ENCODE peak calls at places on chromosome 1, in five cellular contexts. F, X, Y, D and H are unnamed samples.
A peak's percentile ranks its signal among the peaks of the same experiment; 100 is the strongest.

GRCh38 chr1:114152211-114153050 is 1.2 kb downstream of the SYT6 start:
- DNase-seq in D (no peak), F (peak; percentile 10), Y (no peak), X (peak; percentile 76), H (peak; percentile 22)

GRCh38 chr1:238252033-238252802 is 361.5 kb upstream of the ZP4 start:
- DNase-seq in X (no peak), D (peak; percentile 49), F (peak; percentile 29), Y (no peak), H (peak; percentile 65)

GRCh38 chr1:151187205-151187604 is 2.8 kb downstream of the VPS72 start:
- DNase-seq in D (no peak), X (no peak), Y (peak; percentile 3), F (no peak), H (no peak)

GRCh38 chr1:225629483-225629882 is 23.4 kb downstream of the ENAH start:
- DNase-seq in X (no peak), D (no peak), Y (no peak), F (no peak), H (no peak)

GRCh38 chr1:156623946-156624813 is 5.0 kb downstream of the HAPLN2 start:
- DNase-seq in D (no peak), Y (no peak), X (no peak), F (peak; percentile 47), H (no peak)

GRCh38 chr1:225454733-225455132 is 26.9 kb upstream of the LBR start:
- DNase-seq in F (no peak), X (no peak), Y (no peak), D (peak; percentile 19), H (no peak)

GRCh38 chr1:16226495-16227179 is 10.3 kb downstream of the CPLANE2 start:
- DNase-seq in X (no peak), Y (peak; percentile 19), D (no peak), F (peak; percentile 43), H (peak; percentile 62)

GRCh38 chr1:226092955-226093354 is 30.4 kb downstream of the H3-3A start:
- DNase-seq in Y (no peak), F (no peak), X (no peak), D (no peak), H (no peak)

GRCh38 chr1:22229374-22229773 is 86.5 kb upstream of the WNT4 start:
- DNase-seq in X (no peak), F (no peak), Y (no peak), D (peak; percentile 35), H (no peak)

GRCh38 chr1:201250326-201251011 is 32.8 kb upstream of the PKP1 start:
- DNase-seq in D (no peak), Y (no peak), X (no peak), F (no peak), H (peak; percentile 9)

GRCh38 chr1:218346391-218347204 is 1.5 kb downstream of the TGFB2 start:
- DNase-seq in D (no peak), X (no peak), F (no peak), Y (no peak), H (no peak)

GRCh38 chr1:161839591-161839990 is 73.5 kb downstream of the ATF6 start:
- DNase-seq in D (no peak), F (no peak), Y (no peak), X (no peak), H (no peak)

GRCh38 chr1:160942926-160943325 is 11.7 kb downstream of the ITLN2 start:
- DNase-seq in F (no peak), X (no peak), Y (no peak), D (no peak), H (no peak)

GRCh38 chr1:150981177-150981804 is 801 bp upstream of the ANXA9 start:
- DNase-seq in Y (peak; percentile 93), F (no peak), D (no peak), X (no peak), H (peak; percentile 53)

GRCh38 chr1:46244656-46245371 is 2.7 kb upstream of the RAD54L start:
- DNase-seq in D (no peak), F (no peak), X (no peak), Y (peak; percentile 35), H (no peak)

GRCh38 chr1:163427336-163427735 is 105.6 kb downstream of the NUF2 start:
- DNase-seq in D (no peak), F (no peak), Y (no peak), X (no peak), H (no peak)

GRCh38 chr1:112575154-112575804 is 43.7 kb downstream of the ST7L start:
- DNase-seq in Y (no peak), F (no peak), D (peak; percentile 76), X (no peak), H (no peak)

GRCh38 chr1:53376041-53376461 is 48.2 kb upstream of the LRP8 start:
- DNase-seq in D (no peak), X (peak; percentile 65), F (no peak), Y (peak; percentile 95), H (no peak)

GRCh38 chr1:219567341-219567947 is 45.5 kb downstream of the ZC3H11B start:
- DNase-seq in X (no peak), Y (peak; percentile 25), D (peak; percentile 23), F (peak; percentile 15), H (no peak)

GRCh38 chr1:79325705-79326104 is 319.2 kb upstream of the ADGRL4 start:
- DNase-seq in Y (no peak), F (no peak), X (no peak), D (no peak), H (no peak)

GRCh38 chr1:31572323-31573104 is 3.8 kb upstream of the TINAGL1 start:
- DNase-seq in Y (no peak), F (no peak), D (no peak), X (peak; percentile 37), H (peak; percentile 9)

GRCh38 chr1:196608401-196609113 is at the start of gene KCNT2:
- DNase-seq in Y (peak; percentile 82), D (no peak), X (peak; percentile 84), F (peak; percentile 58), H (peak; percentile 61)